ENCODE peak calls at places on chromosome 20, in eight cellular contexts. One of them, this sample, is unnamed.

GRCh38 chr20:16761305-16761829 is 13.2 kb downstream of the OTOR start:
- DNase-seq in lung: peak; percentile 45
- DNase-seq in bronchial epithelial cell: peak; percentile 66
- DNase-seq in astrocyte of the spinal cord: peak; percentile 67
- DNase-seq in GM23338: peak; percentile 85
- DNase-seq in neural progenitor cell: peak; percentile 81
- DNase-seq in BJ: peak; percentile 8
- DNase-seq in NB4: peak; percentile 77
- DNase-seq in this sample: peak; percentile 71

GRCh38 chr20:20772492-20773047 is 60.1 kb upstream of the RALGAPA2 start:
- DNase-seq in lung: no peak
- DNase-seq in bronchial epithelial cell: peak; percentile 8
- DNase-seq in astrocyte of the spinal cord: no peak
- DNase-seq in GM23338: no peak
- DNase-seq in neural progenitor cell: no peak
- DNase-seq in BJ: no peak
- DNase-seq in NB4: no peak
- DNase-seq in this sample: no peak

GRCh38 chr20:29790510-29790909 is 1467.0 kb upstream of the DEFB115 start:
- DNase-seq in lung: no peak
- DNase-seq in bronchial epithelial cell: no peak
- DNase-seq in astrocyte of the spinal cord: no peak
- DNase-seq in GM23338: no peak
- DNase-seq in neural progenitor cell: no peak
- DNase-seq in BJ: no peak
- DNase-seq in NB4: no peak
- DNase-seq in this sample: no peak

GRCh38 chr20:7379621-7380220 is 560.5 kb downstream of the HAO1 start:
- DNase-seq in lung: no peak
- DNase-seq in bronchial epithelial cell: no peak
- DNase-seq in astrocyte of the spinal cord: peak; percentile 20
- DNase-seq in GM23338: no peak
- DNase-seq in neural progenitor cell: no peak
- DNase-seq in BJ: peak; percentile 19
- DNase-seq in NB4: no peak
- DNase-seq in this sample: no peak

GRCh38 chr20:39289316-39289715 is 327.2 kb downstream of the DHX35 start:
- DNase-seq in lung: no peak
- DNase-seq in bronchial epithelial cell: no peak
- DNase-seq in astrocyte of the spinal cord: no peak
- DNase-seq in GM23338: peak; percentile 63
- DNase-seq in neural progenitor cell: peak; percentile 46
- DNase-seq in BJ: no peak
- DNase-seq in NB4: peak; percentile 15
- DNase-seq in this sample: peak; percentile 29

GRCh38 chr20:58991720-58992119 is 10.7 kb downstream of the NELFCD start:
- DNase-seq in lung: no peak
- DNase-seq in bronchial epithelial cell: no peak
- DNase-seq in astrocyte of the spinal cord: no peak
- DNase-seq in GM23338: no peak
- DNase-seq in neural progenitor cell: no peak
- DNase-seq in BJ: no peak
- DNase-seq in NB4: no peak
- DNase-seq in this sample: no peak

GRCh38 chr20:23585808-23586734 is 17.8 kb upstream of the CST9L start:
- DNase-seq in lung: no peak
- DNase-seq in bronchial epithelial cell: peak; percentile 16
- DNase-seq in astrocyte of the spinal cord: no peak
- DNase-seq in GM23338: no peak
- DNase-seq in neural progenitor cell: no peak
- DNase-seq in BJ: no peak
- DNase-seq in NB4: no peak
- DNase-seq in this sample: no peak

GRCh38 chr20:23286346-23286745 is 64.2 kb upstream of the NXT1 start:
- DNase-seq in lung: no peak
- DNase-seq in bronchial epithelial cell: no peak
- DNase-seq in astrocyte of the spinal cord: no peak
- DNase-seq in GM23338: no peak
- DNase-seq in neural progenitor cell: no peak
- DNase-seq in BJ: no peak
- DNase-seq in NB4: no peak
- DNase-seq in this sample: no peak

GRCh38 chr20:53609501-53610445 is 16.1 kb upstream of the ZNF217 start:
- DNase-seq in lung: peak; percentile 45
- DNase-seq in bronchial epithelial cell: peak; percentile 61
- DNase-seq in astrocyte of the spinal cord: peak; percentile 48
- DNase-seq in GM23338: peak; percentile 66
- DNase-seq in neural progenitor cell: peak; percentile 46
- DNase-seq in BJ: no peak
- DNase-seq in NB4: peak; percentile 92
- DNase-seq in this sample: peak; percentile 77

GRCh38 chr20:32231847-32232246 is 24.2 kb downstream of the POFUT1 start:
- DNase-seq in lung: no peak
- DNase-seq in bronchial epithelial cell: no peak
- DNase-seq in astrocyte of the spinal cord: peak; percentile 17
- DNase-seq in GM23338: no peak
- DNase-seq in neural progenitor cell: no peak
- DNase-seq in BJ: no peak
- DNase-seq in NB4: peak; percentile 43
- DNase-seq in this sample: peak; percentile 49

GRCh38 chr20:34578521-34579147 is 20.1 kb downstream of the MAP1LC3A start:
- DNase-seq in lung: no peak
- DNase-seq in bronchial epithelial cell: no peak
- DNase-seq in astrocyte of the spinal cord: no peak
- DNase-seq in GM23338: no peak
- DNase-seq in neural progenitor cell: no peak
- DNase-seq in BJ: no peak
- DNase-seq in NB4: no peak
- DNase-seq in this sample: no peak

GRCh38 chr20:17594443-17594842 is 24.6 kb downstream of the DSTN start:
- DNase-seq in lung: peak; percentile 80
- DNase-seq in bronchial epithelial cell: peak; percentile 91
- DNase-seq in astrocyte of the spinal cord: peak; percentile 64
- DNase-seq in GM23338: peak; percentile 55
- DNase-seq in neural progenitor cell: no peak
- DNase-seq in BJ: no peak
- DNase-seq in NB4: no peak
- DNase-seq in this sample: no peak

GRCh38 chr20:60056345-60057122 is 98.3 kb downstream of the CDH26 start:
- DNase-seq in lung: no peak
- DNase-seq in bronchial epithelial cell: no peak
- DNase-seq in astrocyte of the spinal cord: no peak
- DNase-seq in GM23338: no peak
- DNase-seq in neural progenitor cell: no peak
- DNase-seq in BJ: no peak
- DNase-seq in NB4: peak; percentile 83
- DNase-seq in this sample: no peak

GRCh38 chr20:53692465-53693067 is 98.9 kb upstream of the ZNF217 start:
- DNase-seq in lung: peak; percentile 31
- DNase-seq in bronchial epithelial cell: no peak
- DNase-seq in astrocyte of the spinal cord: peak; percentile 86
- DNase-seq in GM23338: no peak
- DNase-seq in neural progenitor cell: no peak
- DNase-seq in BJ: no peak
- DNase-seq in NB4: no peak
- DNase-seq in this sample: no peak

GRCh38 chr20:61739086-61739831 is 326.4 kb downstream of the TAF4 start:
- DNase-seq in lung: no peak
- DNase-seq in bronchial epithelial cell: no peak
- DNase-seq in astrocyte of the spinal cord: no peak
- DNase-seq in GM23338: no peak
- DNase-seq in neural progenitor cell: peak; percentile 21
- DNase-seq in BJ: no peak
- DNase-seq in NB4: no peak
- DNase-seq in this sample: no peak

GRCh38 chr20:57871237-57871632 is 161.4 kb upstream of the PMEPA1 start:
- DNase-seq in lung: peak; percentile 21
- DNase-seq in bronchial epithelial cell: no peak
- DNase-seq in astrocyte of the spinal cord: no peak
- DNase-seq in GM23338: no peak
- DNase-seq in neural progenitor cell: no peak
- DNase-seq in BJ: no peak
- DNase-seq in NB4: no peak
- DNase-seq in this sample: no peak

GRCh38 chr20:10921491-10922010 is 247.8 kb upstream of the JAG1 start:
- DNase-seq in lung: no peak
- DNase-seq in bronchial epithelial cell: peak; percentile 82
- DNase-seq in astrocyte of the spinal cord: no peak
- DNase-seq in GM23338: no peak
- DNase-seq in neural progenitor cell: no peak
- DNase-seq in BJ: no peak
- DNase-seq in NB4: no peak
- DNase-seq in this sample: no peak

GRCh38 chr20:13953227-13953626 is 37.2 kb downstream of the SEL1L2 start:
- DNase-seq in lung: no peak
- DNase-seq in bronchial epithelial cell: no peak
- DNase-seq in astrocyte of the spinal cord: no peak
- DNase-seq in GM23338: peak; percentile 79
- DNase-seq in neural progenitor cell: peak; percentile 21
- DNase-seq in BJ: no peak
- DNase-seq in NB4: peak; percentile 28
- DNase-seq in this sample: peak; percentile 24
- TF ChIP-seq CTCF in lung: no peak
- TF ChIP-seq CTCF in bronchial epithelial cell: no peak
- TF ChIP-seq CTCF in astrocyte of the spinal cord: no peak
- TF ChIP-seq CTCF in GM23338: peak; percentile 79
- TF ChIP-seq CTCF in neural progenitor cell: peak; percentile 45
- TF ChIP-seq CTCF in BJ: peak; percentile 5
- TF ChIP-seq CTCF in NB4: peak; percentile 45
- TF ChIP-seq CTCF in this sample: peak; percentile 32

GRCh38 chr20:41139227-41140093 is 2.1 kb downstream of the PLCG1 start:
- DNase-seq in lung: no peak
- DNase-seq in bronchial epithelial cell: no peak
- DNase-seq in astrocyte of the spinal cord: no peak
- DNase-seq in GM23338: no peak
- DNase-seq in neural progenitor cell: no peak
- DNase-seq in BJ: no peak
- DNase-seq in NB4: no peak
- DNase-seq in this sample: no peak
- H3K4me3 ChIP-seq in lung: peak overlapping the region; percentile 95
- H3K4me3 ChIP-seq in bronchial epithelial cell: no peak overlapping the region
- H3K4me3 ChIP-seq in astrocyte of the spinal cord: peak overlapping the region; percentile 77
- H3K4me3 ChIP-seq in GM23338: peak overlapping the region; percentile 81
- H3K4me3 ChIP-seq in neural progenitor cell: peak overlapping the region; percentile 87
- H3K4me3 ChIP-seq in BJ: peak overlapping the region; percentile 74
- H3K4me3 ChIP-seq in NB4: no peak overlapping the region
- H3K4me3 ChIP-seq in this sample: peak overlapping the region; percentile 82

GRCh38 chr20:45085289-45085688 is 15.6 kb downstream of the KCNS1 start:
- DNase-seq in lung: no peak
- DNase-seq in bronchial epithelial cell: no peak
- DNase-seq in astrocyte of the spinal cord: no peak
- DNase-seq in GM23338: no peak
- DNase-seq in neural progenitor cell: no peak
- DNase-seq in BJ: no peak
- DNase-seq in NB4: no peak
- DNase-seq in this sample: no peak

GRCh38 chr20:45077559-45077958 is 23.4 kb downstream of the KCNS1 start:
- DNase-seq in lung: no peak
- DNase-seq in bronchial epithelial cell: no peak
- DNase-seq in astrocyte of the spinal cord: no peak
- DNase-seq in GM23338: no peak
- DNase-seq in neural progenitor cell: no peak
- DNase-seq in BJ: no peak
- DNase-seq in NB4: no peak
- DNase-seq in this sample: no peak

GRCh38 chr20:45082468-45082867 is 18.5 kb downstream of the KCNS1 start:
- DNase-seq in lung: no peak
- DNase-seq in bronchial epithelial cell: no peak
- DNase-seq in astrocyte of the spinal cord: no peak
- DNase-seq in GM23338: no peak
- DNase-seq in neural progenitor cell: no peak
- DNase-seq in BJ: no peak
- DNase-seq in NB4: no peak
- DNase-seq in this sample: no peak

GRCh38 chr20:45083127-45083526 is 17.8 kb downstream of the KCNS1 start:
- DNase-seq in lung: no peak
- DNase-seq in bronchial epithelial cell: no peak
- DNase-seq in astrocyte of the spinal cord: no peak
- DNase-seq in GM23338: no peak
- DNase-seq in neural progenitor cell: no peak
- DNase-seq in BJ: no peak
- DNase-seq in NB4: no peak
- DNase-seq in this sample: no peak

GRCh38 chr20:45080867-45081616 is 19.9 kb downstream of the KCNS1 start:
- DNase-seq in lung: no peak
- DNase-seq in bronchial epithelial cell: peak; percentile 28
- DNase-seq in astrocyte of the spinal cord: no peak
- DNase-seq in GM23338: peak; percentile 19
- DNase-seq in neural progenitor cell: no peak
- DNase-seq in BJ: no peak
- DNase-seq in NB4: peak; percentile 40
- DNase-seq in this sample: no peak
- TF ChIP-seq CTCF in lung: no peak
- TF ChIP-seq CTCF in bronchial epithelial cell: peak; percentile 31
- TF ChIP-seq CTCF in astrocyte of the spinal cord: peak; percentile 58
- TF ChIP-seq CTCF in GM23338: peak; percentile 32
- TF ChIP-seq CTCF in neural progenitor cell: peak; percentile 22
- TF ChIP-seq CTCF in BJ: peak; percentile 54
- TF ChIP-seq CTCF in NB4: peak; percentile 57
- TF ChIP-seq CTCF in this sample: peak; percentile 22

GRCh38 chr20:2285618-2286017 is 10.2 kb upstream of the TGM3 start:
- DNase-seq in lung: no peak
- DNase-seq in bronchial epithelial cell: peak; percentile 49
- DNase-seq in astrocyte of the spinal cord: no peak
- DNase-seq in GM23338: no peak
- DNase-seq in neural progenitor cell: no peak
- DNase-seq in BJ: no peak
- DNase-seq in NB4: no peak
- DNase-seq in this sample: no peak

GRCh38 chr20:2285193-2285592 is 10.6 kb upstream of the TGM3 start:
- DNase-seq in lung: no peak
- DNase-seq in bronchial epithelial cell: no peak
- DNase-seq in astrocyte of the spinal cord: no peak
- DNase-seq in GM23338: no peak
- DNase-seq in neural progenitor cell: no peak
- DNase-seq in BJ: no peak
- DNase-seq in NB4: no peak
- DNase-seq in this sample: no peak

GRCh38 chr20:2281563-2281962 is 14.2 kb upstream of the TGM3 start:
- DNase-seq in lung: no peak
- DNase-seq in bronchial epithelial cell: no peak
- DNase-seq in astrocyte of the spinal cord: no peak
- DNase-seq in GM23338: no peak
- DNase-seq in neural progenitor cell: no peak
- DNase-seq in BJ: no peak
- DNase-seq in NB4: no peak
- DNase-seq in this sample: no peak

GRCh38 chr20:2282181-2282580 is 13.6 kb upstream of the TGM3 start:
- DNase-seq in lung: no peak
- DNase-seq in bronchial epithelial cell: peak; percentile 30
- DNase-seq in astrocyte of the spinal cord: no peak
- DNase-seq in GM23338: no peak
- DNase-seq in neural progenitor cell: no peak
- DNase-seq in BJ: no peak
- DNase-seq in NB4: no peak
- DNase-seq in this sample: no peak

GRCh38 chr20:2283706-2284423 is 11.9 kb upstream of the TGM3 start:
- DNase-seq in lung: peak; percentile 46
- DNase-seq in bronchial epithelial cell: peak; percentile 84
- DNase-seq in astrocyte of the spinal cord: no peak
- DNase-seq in GM23338: no peak
- DNase-seq in neural progenitor cell: no peak
- DNase-seq in BJ: no peak
- DNase-seq in NB4: peak; percentile 1
- DNase-seq in this sample: no peak
- H3K4me3 ChIP-seq in lung: no peak overlapping the region
- H3K4me3 ChIP-seq in bronchial epithelial cell: no peak overlapping the region
- H3K4me3 ChIP-seq in astrocyte of the spinal cord: no peak overlapping the region
- H3K4me3 ChIP-seq in GM23338: no peak overlapping the region
- H3K4me3 ChIP-seq in neural progenitor cell: no peak overlapping the region
- H3K4me3 ChIP-seq in BJ: no peak overlapping the region
- H3K4me3 ChIP-seq in NB4: no peak overlapping the region
- H3K4me3 ChIP-seq in this sample: no peak overlapping the region